ENCODE peak calls at places on chromosomes 6 and 20, in four cellular contexts. X is AG04449, L is RWPE1, O is GM13976. Z is an unnamed sample.

GRCh38 chr6:76792394-76792793 is 670.9 kb downstream of the HTR1B start:
- DNase-seq in L (no peak), X (no peak), O (no peak), Z (no peak)

GRCh38 chr20:40966103-40966502 is 62.5 kb upstream of the TOP1 start:
- DNase-seq in X (no peak), L (no peak), O (no peak), Z (peak)

GRCh38 chr20:3759316-3759715 is 8.2 kb downstream of the ADISSP start:
- DNase-seq in L (no peak), O (no peak), X (no peak), Z (no peak)

GRCh38 chr6:153193176-153193885 is 62.2 kb upstream of the RGS17 start:
- DNase-seq in X (no peak), L (no peak), O (no peak), Z (no peak)

GRCh38 chr6:4665489-4666417 is 110.5 kb upstream of the CDYL start:
- DNase-seq in L (no peak), O (no peak), X (no peak), Z (no peak)

GRCh38 chr20:6053776-6054688 is at the start of gene LRRN4:
- DNase-seq in L (peak), X (no peak), O (no peak), Z (no peak)

GRCh38 chr6:20751293-20751946 is 217.2 kb downstream of the CDKAL1 start:
- DNase-seq in L (no peak), O (no peak), X (no peak), Z (no peak)

GRCh38 chr20:23039136-23039875 is 4.2 kb downstream of the SSTR4 start:
- DNase-seq in O (no peak), X (no peak), L (no peak), Z (no peak)

GRCh38 chr6:34315780-34316179 is 67.0 kb upstream of the SMIM29 start:
- DNase-seq in X (no peak), L (no peak), O (peak), Z (peak)

GRCh38 chr6:36779227-36779626 is 60.0 kb downstream of the CPNE5 start:
- DNase-seq in X (no peak), L (no peak), O (no peak), Z (no peak)

GRCh38 chr6:48255094-48255493 is 144.1 kb upstream of the PTCHD4 start:
- DNase-seq in L (no peak), O (no peak), X (no peak), Z (no peak)

GRCh38 chr6:119259027-119259426 is 90.5 kb downstream of the MAN1A1 start:
- DNase-seq in X (no peak), O (no peak), L (no peak), Z (no peak)

GRCh38 chr20:50368813-50369224 is 141.4 kb upstream of the PTPN1 start:
- DNase-seq in X (no peak), L (no peak), O (no peak), Z (no peak)

GRCh38 chr20:3686867-3687321 is 5.1 kb upstream of the ADAM33 start:
- DNase-seq in X (peak), L (peak), O (no peak), Z (no peak)

GRCh38 chr20:62736026-62736406 is 27.4 kb downstream of the NTSR1 start:
- DNase-seq in X (no peak), O (no peak), L (no peak), Z (no peak)

GRCh38 chr20:44170796-44171410 is 16.1 kb downstream of the JPH2 start:
- DNase-seq in O (no peak), L (no peak), X (no peak), Z (no peak)

DNA sequence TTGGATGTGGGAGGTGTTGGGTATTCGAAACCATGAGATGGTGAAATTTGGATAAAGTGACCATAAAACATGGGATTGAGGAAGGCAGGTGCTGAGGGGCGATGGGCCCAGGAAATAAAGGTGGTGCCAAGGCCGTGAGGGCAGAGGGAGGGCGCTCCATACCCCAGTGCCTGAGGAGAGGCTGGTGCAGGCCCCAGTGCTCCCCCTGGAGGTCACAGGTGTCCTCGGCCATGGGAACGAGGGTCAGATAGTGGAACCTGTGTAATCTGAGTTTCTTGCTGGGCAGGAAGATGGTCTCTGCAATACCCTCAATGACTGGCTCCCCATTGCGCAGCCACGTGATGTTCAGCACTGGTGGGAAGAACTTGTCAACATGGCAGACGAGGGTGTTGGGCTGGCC is 16.2 kb downstream of the HLA-DPB1 start:
- DNase-seq in X (no peak), L (no peak), O (peak), Z (peak)
- TF ChIP-seq CTCF in X (peak), L (no peak), O (peak), Z (peak)

DNA sequence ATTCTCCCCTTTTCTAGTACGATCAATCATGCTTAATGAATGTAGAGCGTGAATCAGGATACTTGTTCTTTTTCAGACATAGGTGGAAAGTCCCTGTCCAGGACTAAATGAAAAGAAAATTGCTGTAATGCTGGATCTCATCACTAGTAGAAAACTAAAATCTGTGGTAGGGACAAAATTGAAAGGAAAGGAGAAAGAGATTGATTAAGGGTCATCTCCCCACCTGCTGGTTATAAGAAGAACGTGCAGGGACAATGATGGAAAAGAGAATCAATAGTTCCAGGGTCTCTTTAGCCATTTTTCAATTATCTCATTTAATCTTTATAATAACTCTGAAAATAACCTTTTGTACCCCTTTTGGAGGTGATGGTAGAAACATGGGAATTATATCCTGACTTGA is 18.7 kb upstream of the HLA-DRB1 start:
- DNase-seq in X (no peak), L (no peak), O (no peak), Z (no peak)
- TF ChIP-seq CTCF in X (no peak), L (no peak), O (no peak), Z (no peak)

DNA sequence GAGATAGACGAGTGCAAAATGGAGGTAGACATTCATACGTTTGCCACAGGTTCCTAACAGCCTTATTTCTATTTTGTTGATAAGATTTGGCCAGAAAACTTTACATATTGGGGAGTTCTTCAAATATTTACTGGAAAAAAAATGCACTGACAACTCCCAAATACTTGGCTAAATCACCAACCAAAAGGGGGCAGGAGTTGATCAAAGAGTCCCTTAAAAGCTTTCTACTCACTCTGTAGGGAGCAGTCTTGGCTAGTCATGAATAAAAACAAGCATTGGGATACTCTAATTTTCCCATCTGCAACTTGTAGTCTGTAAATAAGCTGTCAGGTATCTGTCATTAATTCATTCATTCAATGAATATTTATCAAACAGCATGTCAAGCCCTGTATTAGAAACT is 18.4 kb downstream of the TENT5A start:
- DNase-seq in X (no peak), L (no peak), O (no peak), Z (no peak)
- TF ChIP-seq CTCF in X (no peak), L (no peak), O (peak), Z (peak)

DNA sequence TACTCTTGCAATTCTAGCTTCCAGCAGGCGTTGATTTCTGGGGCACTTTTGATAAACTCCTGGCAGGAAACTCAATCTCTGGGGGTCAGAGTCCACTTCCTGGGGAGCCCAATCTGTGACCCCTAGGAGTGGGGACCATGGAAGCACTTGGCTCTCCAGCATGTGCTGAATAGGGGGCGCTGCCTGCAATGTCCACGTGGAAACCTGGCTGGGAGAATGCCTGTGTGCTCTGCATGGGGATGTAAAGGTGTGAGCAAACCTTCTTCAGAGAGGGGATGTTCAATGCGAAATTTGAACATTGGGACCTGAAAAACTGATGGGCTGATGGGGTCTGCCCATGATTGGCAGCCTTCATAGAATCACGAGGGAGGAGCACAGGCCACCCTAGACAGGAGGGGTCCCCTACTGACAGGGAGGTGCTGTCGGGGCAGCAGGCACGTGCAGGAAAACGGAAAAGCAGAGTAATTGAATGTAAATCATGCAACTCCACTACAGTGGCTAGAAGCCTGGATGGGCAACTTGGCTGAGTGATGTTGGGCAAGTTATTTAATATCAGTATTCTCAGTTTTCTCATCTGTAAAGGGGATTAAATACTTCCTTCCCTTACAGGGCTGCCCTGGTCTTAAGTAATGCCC is 47.8 kb downstream of the CEP43 start:
- DNase-seq in O (peak), L (no peak), X (no peak), Z (no peak)
- TF ChIP-seq CTCF in O (no peak), L (no peak), X (no peak), Z (no peak)

DNA sequence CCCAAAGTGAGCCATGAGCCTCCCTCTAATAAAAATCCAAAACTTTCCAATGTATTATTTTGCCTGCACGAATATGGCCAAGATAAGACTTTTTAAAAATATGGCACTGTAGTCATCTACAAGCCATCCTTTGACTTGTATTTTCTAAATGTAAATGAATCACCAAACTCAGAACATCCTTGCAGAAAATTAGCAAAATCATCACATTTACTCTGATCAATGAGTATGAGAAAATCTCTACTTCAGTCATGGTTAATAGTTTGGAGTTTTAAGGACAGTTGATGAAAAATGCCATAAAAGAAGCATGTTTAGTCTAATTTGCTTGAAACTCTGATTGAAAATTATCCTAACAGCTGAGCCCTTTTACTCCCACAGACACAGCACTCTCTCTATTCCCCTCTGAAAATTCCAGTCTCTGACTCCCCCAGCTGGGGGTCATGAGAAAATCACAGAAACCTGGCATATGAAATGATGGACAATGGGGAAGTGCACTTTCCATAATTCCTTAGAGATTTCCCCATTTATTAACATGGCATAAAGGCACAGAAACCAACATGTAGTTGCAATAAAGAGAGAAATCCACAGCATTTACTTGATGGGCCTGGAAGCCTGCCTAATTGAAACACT is 214.1 kb downstream of the WDR27 start:
- DNase-seq in O (no peak), X (no peak), L (peak), Z (no peak)
- TF ChIP-seq CTCF in O (no peak), X (peak), L (no peak), Z (no peak)

GRCh38 chr6:161750677-161751076 is 476.8 kb upstream of the AGPAT4 start:
- DNase-seq in L (peak), O (no peak), X (no peak), Z (no peak)

GRCh38 chr6:161745128-161745527 is 471.3 kb upstream of the AGPAT4 start:
- DNase-seq in O (no peak), L (no peak), X (no peak), Z (no peak)

GRCh38 chr6:161745594-161745993 is 471.7 kb upstream of the AGPAT4 start:
- DNase-seq in O (no peak), X (no peak), L (no peak), Z (no peak)

GRCh38 chr6:161749576-161749975 is 475.7 kb upstream of the AGPAT4 start:
- DNase-seq in O (no peak), X (no peak), L (no peak), Z (no peak)

DNA sequence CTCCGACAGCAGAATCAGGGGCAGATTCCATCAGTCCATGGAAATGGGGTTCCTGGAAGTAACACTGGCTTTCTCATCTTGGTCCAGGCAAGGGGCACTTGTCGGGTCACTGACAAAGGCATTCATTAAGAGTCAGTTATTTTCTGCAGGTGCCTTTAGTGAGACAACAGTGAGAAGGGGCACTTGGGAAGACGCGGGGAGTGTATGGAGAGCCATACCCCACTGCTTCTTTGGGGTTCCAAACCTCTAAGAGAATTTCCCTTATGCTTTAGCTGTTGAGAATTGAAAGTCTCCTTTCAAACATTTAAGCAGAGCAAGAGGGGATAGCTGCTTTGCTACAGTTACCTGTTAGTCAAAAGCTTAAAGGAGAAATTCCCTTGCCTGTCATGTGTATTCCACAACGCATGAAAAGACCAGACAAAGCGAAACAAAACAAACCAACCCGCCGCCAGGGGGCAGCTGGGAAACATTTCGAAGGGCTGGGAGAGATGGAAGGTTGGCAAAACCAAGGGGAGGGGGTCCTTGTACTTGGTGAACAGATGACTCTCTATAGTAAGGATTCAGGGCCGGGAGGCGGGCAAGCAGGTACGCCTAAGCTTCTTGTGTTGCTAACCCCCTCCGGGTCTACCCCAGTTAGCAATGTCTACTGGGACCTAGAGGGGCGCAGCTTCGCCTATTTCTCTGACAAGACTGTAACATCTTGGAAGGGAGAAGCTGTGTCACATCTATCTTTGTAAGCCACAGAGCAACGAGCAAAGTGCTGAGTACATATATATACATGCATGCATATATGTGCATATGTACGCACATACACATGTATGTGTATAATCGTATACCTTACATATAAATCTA is 474.9 kb upstream of the AGPAT4 start:
- DNase-seq in L (peak), O (peak), X (no peak), Z (peak)
- TF ChIP-seq CTCF in L (no peak), O (peak), X (no peak), Z (peak)

GRCh38 chr6:122180132-122180531 is 219.3 kb upstream of the HSF2 start:
- DNase-seq in O (no peak), L (no peak), X (no peak), Z (no peak)
- TF ChIP-seq CTCF in O (no peak), L (no peak), X (no peak), Z (no peak)